ENCODE peak calls at places on chromosomes 3 and 15, in four cellular contexts. O is HCT116, U is GM12878, L is WTC11. G is an unnamed sample.

GRCh38 chr15:45456212-45457106 is 66.1 kb downstream of the SLC30A4 start:
- DNase-seq in O (peak; percentile 90), U (peak; percentile 33), L (no peak), G (peak; percentile 81)

GRCh38 chr3:36740822-36741221 is 23.5 kb downstream of the DCLK3 start:
- DNase-seq in O (no peak), U (no peak), L (no peak), G (no peak)

GRCh38 chr3:111627092-111627491 is 31.9 kb upstream of the ZBED2 start:
- DNase-seq in O (no peak), U (no peak), L (no peak), G (no peak)

GRCh38 chr3:18572809-18573208 is 147.7 kb upstream of the SATB1 start:
- DNase-seq in O (no peak), U (no peak), L (no peak), G (no peak)

GRCh38 chr3:140931016-140931454 is 10.6 kb upstream of the SLC25A36 start:
- DNase-seq in O (no peak), U (no peak), L (peak; percentile 52), G (no peak)

GRCh38 chr3:44125882-44126281 is 115.8 kb upstream of the TOPAZ1 start:
- DNase-seq in O (no peak), U (no peak), L (no peak), G (no peak)

GRCh38 chr3:141686477-141687280 is 51.4 kb upstream of the RNF7 start:
- DNase-seq in O (no peak), U (no peak), L (no peak), G (peak; percentile 85)

GRCh38 chr3:14548321-14548729 is 8.2 kb upstream of the GRIP2 start:
- DNase-seq in O (peak; percentile 39), U (no peak), L (peak; percentile 73), G (peak; percentile 50)

GRCh38 chr3:77871436-77871835 is 831.5 kb downstream of the ROBO2 start:
- DNase-seq in O (no peak), U (no peak), L (no peak), G (no peak)

GRCh38 chr3:178443634-178444033 is 92.6 kb upstream of the KCNMB2 start:
- DNase-seq in O (no peak), U (no peak), L (no peak), G (peak; percentile 34)

GRCh38 chr3:66019896-66020295 is 18.8 kb downstream of the MAGI1 start:
- DNase-seq in O (no peak), U (no peak), L (no peak), G (no peak)

GRCh38 chr3:139131951-139132350 is 87.3 kb upstream of the PRR23C start:
- DNase-seq in O (no peak), U (no peak), L (no peak), G (no peak)

GRCh38 chr3:120147072-120147871 is 53.0 kb upstream of the GSK3B start:
- DNase-seq in O (no peak), U (no peak), L (peak; percentile 19), G (peak; percentile 25)

GRCh38 chr15:58552505-58553364 is 120.9 kb downstream of the LIPC start:
- DNase-seq in O (no peak), U (no peak), L (no peak), G (no peak)

DNA sequence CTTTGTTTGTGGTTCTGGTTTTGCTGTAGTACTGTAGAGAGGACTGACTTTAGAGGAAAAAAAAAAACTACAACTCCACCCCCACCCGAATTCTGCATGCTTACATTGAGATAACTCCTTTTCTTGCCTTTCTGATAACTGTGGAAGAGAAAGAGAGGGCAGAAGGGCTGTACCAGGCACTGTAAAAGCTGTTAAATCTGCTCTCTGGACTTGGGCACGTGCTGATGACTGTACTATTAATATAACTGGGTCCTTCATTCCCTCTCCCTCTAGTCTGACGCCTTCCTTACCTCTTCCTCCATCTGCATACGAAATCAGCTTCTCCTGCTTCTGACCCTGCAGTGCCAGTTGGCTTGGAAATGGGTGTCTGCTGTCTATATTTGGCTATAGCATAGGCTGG is 15.0 kb downstream of the MAPKBP1 start:
- DNase-seq in O (no peak), U (no peak), L (no peak), G (no peak)
- TF ChIP-seq MAX in O (no peak), U (no peak), L (no peak), G (no peak)

DNA sequence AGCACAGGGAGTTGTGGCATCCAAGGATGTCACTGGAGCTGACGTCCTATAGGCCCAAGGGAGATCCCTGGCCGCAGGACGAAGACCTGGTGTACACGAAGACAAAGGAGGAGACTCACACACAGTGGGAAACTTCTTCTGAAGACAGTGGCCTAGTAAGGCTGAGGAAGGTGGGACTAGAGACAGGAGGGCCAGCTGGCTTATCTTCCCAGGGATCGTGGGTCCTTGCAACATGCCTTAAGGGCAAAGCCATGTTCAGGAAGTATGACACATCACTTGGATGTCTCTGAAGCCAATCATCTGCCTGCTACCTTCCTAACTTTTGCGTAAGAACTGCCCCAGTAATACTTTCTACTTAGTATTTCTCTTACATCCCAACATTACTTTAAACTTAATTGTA is 30.4 kb downstream of the NOX5 start:
- DNase-seq in O (no peak), U (no peak), L (no peak), G (peak; percentile 68)
- TF ChIP-seq CTCF in O (no peak), U (no peak), L (no peak), G (no peak)

DNA sequence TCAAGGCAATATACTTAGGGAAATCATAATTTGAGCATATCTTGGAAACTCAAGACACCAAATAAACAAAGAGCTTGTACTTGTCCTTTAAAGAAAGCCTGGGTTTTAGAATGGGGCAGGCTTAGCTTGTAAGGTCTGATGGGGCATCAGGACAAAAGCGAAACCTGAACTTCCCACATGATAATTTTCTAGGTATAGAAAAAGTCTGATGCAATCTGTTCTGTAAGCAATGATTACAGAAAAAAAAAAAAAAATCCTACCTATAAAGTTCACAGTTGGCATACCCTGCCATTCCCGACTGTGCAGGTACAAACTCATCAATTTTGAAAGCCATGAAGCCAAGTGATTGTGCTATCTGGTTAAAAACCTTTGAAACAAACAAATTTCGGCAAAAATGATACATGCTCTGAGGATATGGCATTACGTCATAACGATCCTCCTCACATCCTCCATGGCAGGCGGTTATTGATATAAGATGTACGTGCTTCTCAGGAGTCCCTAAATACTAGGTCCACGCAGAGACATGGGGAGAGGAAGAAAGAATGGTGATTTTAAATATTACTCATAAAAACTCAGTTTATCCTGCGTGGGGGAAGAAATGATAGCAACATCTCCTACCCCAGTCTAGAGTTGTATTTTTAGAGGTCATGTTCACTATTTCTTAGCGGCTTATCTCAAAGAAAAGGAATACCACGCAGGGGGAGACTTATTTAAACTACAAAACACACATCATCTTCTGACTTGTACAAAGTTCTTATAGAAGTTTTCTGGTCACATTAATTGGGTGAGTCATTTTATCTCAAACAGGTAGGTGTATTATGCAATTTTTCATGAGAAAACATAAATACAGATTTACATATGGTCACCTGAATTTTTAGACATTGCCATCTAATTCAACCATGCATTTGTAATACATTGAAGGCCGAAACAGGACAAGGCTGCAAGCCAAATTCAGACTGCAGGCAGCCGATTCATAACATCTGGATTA is 27.0 kb downstream of the MB21D2 start:
- DNase-seq in O (no peak), U (no peak), L (no peak), G (no peak)
- TF ChIP-seq MAX in O (no peak), U (no peak), L (no peak), G (no peak)

GRCh38 chr3:114362815-114363214 is 69.0 kb downstream of the TIGIT start:
- DNase-seq in O (peak; percentile 33), U (no peak), L (no peak), G (peak; percentile 29)
- TF ChIP-seq CTCF in O (peak; percentile 41), U (no peak), L (no peak), G (peak; percentile 18)